ENCODE peak calls at places on chromosomes 6 and 20, in nine cellular contexts. One of them, this sample, is unnamed.

GRCh38 chr6:119110601-119111548 is 32.4 kb upstream of the FAM184A start:
- DNase-seq in CD4-positive, alpha-beta T cell: no peak
- DNase-seq in NCI-H1092: peak
- DNase-seq in AG04450: no peak
- DNase-seq in globus pallidus: peak
- DNase-seq in stimulated activated CD4-positive, alpha-beta T cell treated with anti-CD3 and anti-CD28 coated beads, Interleukin-1b, Interleukin-23, amount 100 ng/mL, for 24 hours: peak
- DNase-seq in stimulated activated CD8-positive, alpha-beta memory T cell treated with anti-CD3 and anti-CD28 coated beads, Interleukin-12 subunit alpha, Interleukin-12 subunit beta, amount 100 ng/mL, for 1 hour: peak
- DNase-seq in LNCaP clone FGC: no peak
- DNase-seq in Caki2: peak
- DNase-seq in this sample: peak

GRCh38 chr20:61588356-61589054 is 336.4 kb downstream of the CDH4 start:
- DNase-seq in stimulated activated CD4-positive, alpha-beta T cell treated with anti-CD3 and anti-CD28 coated beads, Interleukin-1b, Interleukin-23, amount 100 ng/mL, for 24 hours: no peak
- DNase-seq in AG04450: peak
- DNase-seq in NCI-H1092: no peak
- DNase-seq in CD4-positive, alpha-beta T cell: no peak
- DNase-seq in globus pallidus: no peak
- DNase-seq in Caki2: no peak
- DNase-seq in LNCaP clone FGC: no peak
- DNase-seq in stimulated activated CD8-positive, alpha-beta memory T cell treated with anti-CD3 and anti-CD28 coated beads, Interleukin-12 subunit alpha, Interleukin-12 subunit beta, amount 100 ng/mL, for 1 hour: no peak
- DNase-seq in this sample: no peak

GRCh38 chr6:109767961-109768360 is 76.9 kb downstream of the FIG4 start:
- DNase-seq in Caki2: no peak
- DNase-seq in AG04450: no peak
- DNase-seq in stimulated activated CD4-positive, alpha-beta T cell treated with anti-CD3 and anti-CD28 coated beads, Interleukin-1b, Interleukin-23, amount 100 ng/mL, for 24 hours: no peak
- DNase-seq in globus pallidus: no peak
- DNase-seq in LNCaP clone FGC: no peak
- DNase-seq in stimulated activated CD8-positive, alpha-beta memory T cell treated with anti-CD3 and anti-CD28 coated beads, Interleukin-12 subunit alpha, Interleukin-12 subunit beta, amount 100 ng/mL, for 1 hour: no peak
- DNase-seq in NCI-H1092: no peak
- DNase-seq in CD4-positive, alpha-beta T cell: no peak
- DNase-seq in this sample: peak

GRCh38 chr6:18507561-18507960 is 120.4 kb downstream of the RNF144B start:
- DNase-seq in LNCaP clone FGC: no peak
- DNase-seq in NCI-H1092: no peak
- DNase-seq in AG04450: no peak
- DNase-seq in globus pallidus: no peak
- DNase-seq in Caki2: no peak
- DNase-seq in CD4-positive, alpha-beta T cell: no peak
- DNase-seq in stimulated activated CD8-positive, alpha-beta memory T cell treated with anti-CD3 and anti-CD28 coated beads, Interleukin-12 subunit alpha, Interleukin-12 subunit beta, amount 100 ng/mL, for 1 hour: no peak
- DNase-seq in stimulated activated CD4-positive, alpha-beta T cell treated with anti-CD3 and anti-CD28 coated beads, Interleukin-1b, Interleukin-23, amount 100 ng/mL, for 24 hours: no peak
- DNase-seq in this sample: no peak

GRCh38 chr20:22762576-22763256 is 178.3 kb upstream of the FOXA2 start:
- DNase-seq in LNCaP clone FGC: no peak
- DNase-seq in globus pallidus: no peak
- DNase-seq in stimulated activated CD4-positive, alpha-beta T cell treated with anti-CD3 and anti-CD28 coated beads, Interleukin-1b, Interleukin-23, amount 100 ng/mL, for 24 hours: no peak
- DNase-seq in NCI-H1092: no peak
- DNase-seq in CD4-positive, alpha-beta T cell: no peak
- DNase-seq in AG04450: no peak
- DNase-seq in stimulated activated CD8-positive, alpha-beta memory T cell treated with anti-CD3 and anti-CD28 coated beads, Interleukin-12 subunit alpha, Interleukin-12 subunit beta, amount 100 ng/mL, for 1 hour: no peak
- DNase-seq in Caki2: no peak
- DNase-seq in this sample: no peak

GRCh38 chr6:107534762-107535161 is 44.8 kb downstream of the SOBP start:
- DNase-seq in globus pallidus: no peak
- DNase-seq in LNCaP clone FGC: no peak
- DNase-seq in stimulated activated CD4-positive, alpha-beta T cell treated with anti-CD3 and anti-CD28 coated beads, Interleukin-1b, Interleukin-23, amount 100 ng/mL, for 24 hours: no peak
- DNase-seq in CD4-positive, alpha-beta T cell: no peak
- DNase-seq in Caki2: no peak
- DNase-seq in NCI-H1092: no peak
- DNase-seq in AG04450: no peak
- DNase-seq in stimulated activated CD8-positive, alpha-beta memory T cell treated with anti-CD3 and anti-CD28 coated beads, Interleukin-12 subunit alpha, Interleukin-12 subunit beta, amount 100 ng/mL, for 1 hour: no peak
- DNase-seq in this sample: no peak

GRCh38 chr6:148758492-148758891 is 11.7 kb downstream of the UST start:
- DNase-seq in AG04450: no peak
- DNase-seq in stimulated activated CD4-positive, alpha-beta T cell treated with anti-CD3 and anti-CD28 coated beads, Interleukin-1b, Interleukin-23, amount 100 ng/mL, for 24 hours: no peak
- DNase-seq in CD4-positive, alpha-beta T cell: no peak
- DNase-seq in Caki2: no peak
- DNase-seq in globus pallidus: peak
- DNase-seq in NCI-H1092: no peak
- DNase-seq in LNCaP clone FGC: no peak
- DNase-seq in stimulated activated CD8-positive, alpha-beta memory T cell treated with anti-CD3 and anti-CD28 coated beads, Interleukin-12 subunit alpha, Interleukin-12 subunit beta, amount 100 ng/mL, for 1 hour: no peak
- DNase-seq in this sample: peak

GRCh38 chr20:19668406-19668805 is 89.7 kb upstream of the RIN2 start:
- DNase-seq in stimulated activated CD4-positive, alpha-beta T cell treated with anti-CD3 and anti-CD28 coated beads, Interleukin-1b, Interleukin-23, amount 100 ng/mL, for 24 hours: no peak
- DNase-seq in stimulated activated CD8-positive, alpha-beta memory T cell treated with anti-CD3 and anti-CD28 coated beads, Interleukin-12 subunit alpha, Interleukin-12 subunit beta, amount 100 ng/mL, for 1 hour: no peak
- DNase-seq in LNCaP clone FGC: no peak
- DNase-seq in CD4-positive, alpha-beta T cell: no peak
- DNase-seq in AG04450: no peak
- DNase-seq in globus pallidus: no peak
- DNase-seq in Caki2: no peak
- DNase-seq in NCI-H1092: no peak
- DNase-seq in this sample: no peak

GRCh38 chr6:106866875-106867658 is 107.5 kb downstream of the CD24 start:
- DNase-seq in AG04450: no peak
- DNase-seq in CD4-positive, alpha-beta T cell: no peak
- DNase-seq in NCI-H1092: no peak
- DNase-seq in LNCaP clone FGC: no peak
- DNase-seq in globus pallidus: no peak
- DNase-seq in stimulated activated CD8-positive, alpha-beta memory T cell treated with anti-CD3 and anti-CD28 coated beads, Interleukin-12 subunit alpha, Interleukin-12 subunit beta, amount 100 ng/mL, for 1 hour: no peak
- DNase-seq in stimulated activated CD4-positive, alpha-beta T cell treated with anti-CD3 and anti-CD28 coated beads, Interleukin-1b, Interleukin-23, amount 100 ng/mL, for 24 hours: no peak
- DNase-seq in Caki2: no peak
- DNase-seq in this sample: no peak

GRCh38 chr6:170024940-170025339 is 265.9 kb downstream of the DLL1 start:
- DNase-seq in NCI-H1092: peak
- DNase-seq in LNCaP clone FGC: peak
- DNase-seq in AG04450: peak
- DNase-seq in CD4-positive, alpha-beta T cell: no peak
- DNase-seq in globus pallidus: no peak
- DNase-seq in stimulated activated CD8-positive, alpha-beta memory T cell treated with anti-CD3 and anti-CD28 coated beads, Interleukin-12 subunit alpha, Interleukin-12 subunit beta, amount 100 ng/mL, for 1 hour: no peak
- DNase-seq in Caki2: no peak
- DNase-seq in stimulated activated CD4-positive, alpha-beta T cell treated with anti-CD3 and anti-CD28 coated beads, Interleukin-1b, Interleukin-23, amount 100 ng/mL, for 24 hours: no peak
- DNase-seq in this sample: peak

GRCh38 chr6:33665957-33666356 is 44.8 kb downstream of the ITPR3 start:
- DNase-seq in LNCaP clone FGC: no peak
- DNase-seq in AG04450: no peak
- DNase-seq in globus pallidus: no peak
- DNase-seq in stimulated activated CD8-positive, alpha-beta memory T cell treated with anti-CD3 and anti-CD28 coated beads, Interleukin-12 subunit alpha, Interleukin-12 subunit beta, amount 100 ng/mL, for 1 hour: no peak
- DNase-seq in stimulated activated CD4-positive, alpha-beta T cell treated with anti-CD3 and anti-CD28 coated beads, Interleukin-1b, Interleukin-23, amount 100 ng/mL, for 24 hours: no peak
- DNase-seq in Caki2: no peak
- DNase-seq in CD4-positive, alpha-beta T cell: no peak
- DNase-seq in NCI-H1092: no peak
- DNase-seq in this sample: no peak

GRCh38 chr6:16572317-16572716 is 188.9 kb downstream of the ATXN1 start:
- DNase-seq in CD4-positive, alpha-beta T cell: no peak
- DNase-seq in NCI-H1092: no peak
- DNase-seq in LNCaP clone FGC: no peak
- DNase-seq in stimulated activated CD8-positive, alpha-beta memory T cell treated with anti-CD3 and anti-CD28 coated beads, Interleukin-12 subunit alpha, Interleukin-12 subunit beta, amount 100 ng/mL, for 1 hour: no peak
- DNase-seq in stimulated activated CD4-positive, alpha-beta T cell treated with anti-CD3 and anti-CD28 coated beads, Interleukin-1b, Interleukin-23, amount 100 ng/mL, for 24 hours: no peak
- DNase-seq in AG04450: no peak
- DNase-seq in Caki2: no peak
- DNase-seq in globus pallidus: no peak
- DNase-seq in this sample: no peak

GRCh38 chr6:41597246-41598000 is 40.8 kb upstream of the MDFI start:
- DNase-seq in LNCaP clone FGC: no peak
- DNase-seq in AG04450: no peak
- DNase-seq in NCI-H1092: no peak
- DNase-seq in globus pallidus: no peak
- DNase-seq in stimulated activated CD8-positive, alpha-beta memory T cell treated with anti-CD3 and anti-CD28 coated beads, Interleukin-12 subunit alpha, Interleukin-12 subunit beta, amount 100 ng/mL, for 1 hour: no peak
- DNase-seq in Caki2: no peak
- DNase-seq in CD4-positive, alpha-beta T cell: no peak
- DNase-seq in stimulated activated CD4-positive, alpha-beta T cell treated with anti-CD3 and anti-CD28 coated beads, Interleukin-1b, Interleukin-23, amount 100 ng/mL, for 24 hours: no peak
- DNase-seq in this sample: no peak

GRCh38 chr6:67630146-67630545 is 1004.9 kb upstream of the ADGRB3 start:
- DNase-seq in stimulated activated CD8-positive, alpha-beta memory T cell treated with anti-CD3 and anti-CD28 coated beads, Interleukin-12 subunit alpha, Interleukin-12 subunit beta, amount 100 ng/mL, for 1 hour: no peak
- DNase-seq in CD4-positive, alpha-beta T cell: no peak
- DNase-seq in globus pallidus: no peak
- DNase-seq in Caki2: peak
- DNase-seq in NCI-H1092: no peak
- DNase-seq in LNCaP clone FGC: no peak
- DNase-seq in AG04450: peak
- DNase-seq in stimulated activated CD4-positive, alpha-beta T cell treated with anti-CD3 and anti-CD28 coated beads, Interleukin-1b, Interleukin-23, amount 100 ng/mL, for 24 hours: no peak
- DNase-seq in this sample: no peak

GRCh38 chr6:14818422-14818884 is 427.4 kb upstream of the JARID2 start:
- DNase-seq in globus pallidus: no peak
- DNase-seq in Caki2: no peak
- DNase-seq in CD4-positive, alpha-beta T cell: no peak
- DNase-seq in AG04450: no peak
- DNase-seq in stimulated activated CD4-positive, alpha-beta T cell treated with anti-CD3 and anti-CD28 coated beads, Interleukin-1b, Interleukin-23, amount 100 ng/mL, for 24 hours: no peak
- DNase-seq in stimulated activated CD8-positive, alpha-beta memory T cell treated with anti-CD3 and anti-CD28 coated beads, Interleukin-12 subunit alpha, Interleukin-12 subunit beta, amount 100 ng/mL, for 1 hour: no peak
- DNase-seq in LNCaP clone FGC: no peak
- DNase-seq in NCI-H1092: no peak
- DNase-seq in this sample: no peak

GRCh38 chr6:25942561-25943147 is 12.2 kb upstream of the SLC17A2 start:
- DNase-seq in globus pallidus: no peak
- DNase-seq in Caki2: peak
- DNase-seq in stimulated activated CD8-positive, alpha-beta memory T cell treated with anti-CD3 and anti-CD28 coated beads, Interleukin-12 subunit alpha, Interleukin-12 subunit beta, amount 100 ng/mL, for 1 hour: no peak
- DNase-seq in stimulated activated CD4-positive, alpha-beta T cell treated with anti-CD3 and anti-CD28 coated beads, Interleukin-1b, Interleukin-23, amount 100 ng/mL, for 24 hours: no peak
- DNase-seq in NCI-H1092: peak
- DNase-seq in CD4-positive, alpha-beta T cell: no peak
- DNase-seq in AG04450: no peak
- DNase-seq in LNCaP clone FGC: no peak
- DNase-seq in this sample: peak

GRCh38 chr6:49933526-49933925 is 30.4 kb downstream of the DEFB114 start:
- DNase-seq in LNCaP clone FGC: no peak
- DNase-seq in stimulated activated CD4-positive, alpha-beta T cell treated with anti-CD3 and anti-CD28 coated beads, Interleukin-1b, Interleukin-23, amount 100 ng/mL, for 24 hours: no peak
- DNase-seq in globus pallidus: no peak
- DNase-seq in CD4-positive, alpha-beta T cell: no peak
- DNase-seq in AG04450: no peak
- DNase-seq in Caki2: no peak
- DNase-seq in stimulated activated CD8-positive, alpha-beta memory T cell treated with anti-CD3 and anti-CD28 coated beads, Interleukin-12 subunit alpha, Interleukin-12 subunit beta, amount 100 ng/mL, for 1 hour: no peak
- DNase-seq in NCI-H1092: no peak
- DNase-seq in this sample: no peak

GRCh38 chr6:27059621-27060425 is 187.7 kb upstream of the PRSS16 start:
- DNase-seq in stimulated activated CD4-positive, alpha-beta T cell treated with anti-CD3 and anti-CD28 coated beads, Interleukin-1b, Interleukin-23, amount 100 ng/mL, for 24 hours: no peak
- DNase-seq in Caki2: no peak
- DNase-seq in CD4-positive, alpha-beta T cell: no peak
- DNase-seq in NCI-H1092: peak
- DNase-seq in globus pallidus: no peak
- DNase-seq in LNCaP clone FGC: peak
- DNase-seq in stimulated activated CD8-positive, alpha-beta memory T cell treated with anti-CD3 and anti-CD28 coated beads, Interleukin-12 subunit alpha, Interleukin-12 subunit beta, amount 100 ng/mL, for 1 hour: no peak
- DNase-seq in AG04450: no peak
- DNase-seq in this sample: no peak

GRCh38 chr6:296151-297122 is 4.2 kb downstream of the DUSP22 start:
- DNase-seq in NCI-H1092: no peak
- DNase-seq in stimulated activated CD4-positive, alpha-beta T cell treated with anti-CD3 and anti-CD28 coated beads, Interleukin-1b, Interleukin-23, amount 100 ng/mL, for 24 hours: no peak
- DNase-seq in globus pallidus: peak
- DNase-seq in stimulated activated CD8-positive, alpha-beta memory T cell treated with anti-CD3 and anti-CD28 coated beads, Interleukin-12 subunit alpha, Interleukin-12 subunit beta, amount 100 ng/mL, for 1 hour: no peak
- DNase-seq in CD4-positive, alpha-beta T cell: no peak
- DNase-seq in LNCaP clone FGC: no peak
- DNase-seq in AG04450: no peak
- DNase-seq in Caki2: peak
- DNase-seq in this sample: no peak

GRCh38 chr6:686528-686927 is 6.4 kb downstream of the EXOC2 start:
- DNase-seq in Caki2: peak
- DNase-seq in AG04450: no peak
- DNase-seq in LNCaP clone FGC: no peak
- DNase-seq in CD4-positive, alpha-beta T cell: no peak
- DNase-seq in globus pallidus: no peak
- DNase-seq in NCI-H1092: no peak
- DNase-seq in stimulated activated CD8-positive, alpha-beta memory T cell treated with anti-CD3 and anti-CD28 coated beads, Interleukin-12 subunit alpha, Interleukin-12 subunit beta, amount 100 ng/mL, for 1 hour: no peak
- DNase-seq in stimulated activated CD4-positive, alpha-beta T cell treated with anti-CD3 and anti-CD28 coated beads, Interleukin-1b, Interleukin-23, amount 100 ng/mL, for 24 hours: no peak
- DNase-seq in this sample: no peak

GRCh38 chr6:118784641-118785164 is 109.2 kb upstream of the ASF1A start:
- DNase-seq in LNCaP clone FGC: no peak
- DNase-seq in CD4-positive, alpha-beta T cell: no peak
- DNase-seq in AG04450: no peak
- DNase-seq in globus pallidus: peak
- DNase-seq in NCI-H1092: no peak
- DNase-seq in stimulated activated CD4-positive, alpha-beta T cell treated with anti-CD3 and anti-CD28 coated beads, Interleukin-1b, Interleukin-23, amount 100 ng/mL, for 24 hours: no peak
- DNase-seq in stimulated activated CD8-positive, alpha-beta memory T cell treated with anti-CD3 and anti-CD28 coated beads, Interleukin-12 subunit alpha, Interleukin-12 subunit beta, amount 100 ng/mL, for 1 hour: no peak
- DNase-seq in Caki2: no peak
- DNase-seq in this sample: peak

GRCh38 chr20:33092361-33092760 is 12.9 kb downstream of the BPIFB4 start:
- DNase-seq in AG04450: no peak
- DNase-seq in stimulated activated CD8-positive, alpha-beta memory T cell treated with anti-CD3 and anti-CD28 coated beads, Interleukin-12 subunit alpha, Interleukin-12 subunit beta, amount 100 ng/mL, for 1 hour: no peak
- DNase-seq in stimulated activated CD4-positive, alpha-beta T cell treated with anti-CD3 and anti-CD28 coated beads, Interleukin-1b, Interleukin-23, amount 100 ng/mL, for 24 hours: no peak
- DNase-seq in globus pallidus: no peak
- DNase-seq in NCI-H1092: no peak
- DNase-seq in Caki2: no peak
- DNase-seq in LNCaP clone FGC: no peak
- DNase-seq in CD4-positive, alpha-beta T cell: no peak
- DNase-seq in this sample: no peak

GRCh38 chr20:62745279-62745958 is 36.8 kb downstream of the NTSR1 start:
- DNase-seq in stimulated activated CD4-positive, alpha-beta T cell treated with anti-CD3 and anti-CD28 coated beads, Interleukin-1b, Interleukin-23, amount 100 ng/mL, for 24 hours: no peak
- DNase-seq in stimulated activated CD8-positive, alpha-beta memory T cell treated with anti-CD3 and anti-CD28 coated beads, Interleukin-12 subunit alpha, Interleukin-12 subunit beta, amount 100 ng/mL, for 1 hour: no peak
- DNase-seq in globus pallidus: no peak
- DNase-seq in NCI-H1092: no peak
- DNase-seq in LNCaP clone FGC: no peak
- DNase-seq in AG04450: no peak
- DNase-seq in CD4-positive, alpha-beta T cell: no peak
- DNase-seq in Caki2: no peak
- DNase-seq in this sample: no peak

GRCh38 chr6:21887301-21888185 is 294.0 kb downstream of the SOX4 start:
- DNase-seq in LNCaP clone FGC: peak
- DNase-seq in CD4-positive, alpha-beta T cell: no peak
- DNase-seq in NCI-H1092: peak
- DNase-seq in Caki2: peak
- DNase-seq in globus pallidus: peak
- DNase-seq in stimulated activated CD4-positive, alpha-beta T cell treated with anti-CD3 and anti-CD28 coated beads, Interleukin-1b, Interleukin-23, amount 100 ng/mL, for 24 hours: no peak
- DNase-seq in stimulated activated CD8-positive, alpha-beta memory T cell treated with anti-CD3 and anti-CD28 coated beads, Interleukin-12 subunit alpha, Interleukin-12 subunit beta, amount 100 ng/mL, for 1 hour: no peak
- DNase-seq in AG04450: no peak
- DNase-seq in this sample: no peak

GRCh38 chr6:113859349-113860164 is 2.4 kb downstream of the MARCKS start:
- DNase-seq in AG04450: no peak
- DNase-seq in Caki2: peak
- DNase-seq in LNCaP clone FGC: no peak
- DNase-seq in stimulated activated CD8-positive, alpha-beta memory T cell treated with anti-CD3 and anti-CD28 coated beads, Interleukin-12 subunit alpha, Interleukin-12 subunit beta, amount 100 ng/mL, for 1 hour: no peak
- DNase-seq in NCI-H1092: no peak
- DNase-seq in globus pallidus: peak
- DNase-seq in stimulated activated CD4-positive, alpha-beta T cell treated with anti-CD3 and anti-CD28 coated beads, Interleukin-1b, Interleukin-23, amount 100 ng/mL, for 24 hours: no peak
- DNase-seq in CD4-positive, alpha-beta T cell: no peak
- DNase-seq in this sample: peak

GRCh38 chr6:168385380-168385779 is 55.6 kb upstream of the SMOC2 start:
- DNase-seq in LNCaP clone FGC: no peak
- DNase-seq in NCI-H1092: peak
- DNase-seq in stimulated activated CD8-positive, alpha-beta memory T cell treated with anti-CD3 and anti-CD28 coated beads, Interleukin-12 subunit alpha, Interleukin-12 subunit beta, amount 100 ng/mL, for 1 hour: no peak
- DNase-seq in Caki2: no peak
- DNase-seq in AG04450: no peak
- DNase-seq in stimulated activated CD4-positive, alpha-beta T cell treated with anti-CD3 and anti-CD28 coated beads, Interleukin-1b, Interleukin-23, amount 100 ng/mL, for 24 hours: no peak
- DNase-seq in globus pallidus: no peak
- DNase-seq in CD4-positive, alpha-beta T cell: no peak
- DNase-seq in this sample: no peak

This sample was measured in G401.